ENCODE peak calls at places on chromosomes 11 and 22, in five cellular contexts. Q is activated CD4-positive, alpha-beta T cell treated with anti-CD3 and anti-CD28 coated beads, Interleukin-2, amount 50 U/mL, for 48 hours; M is activated naive CD4-positive, alpha-beta T cell treated with anti-CD3 and anti-CD28 coated beads, Interleukin-2, amount 50 U/mL, for 72 hours; K is glomerular endothelial cell; T is neural progenitor cell. C is an unnamed sample.

GRCh38 chr22:38824587-38824986 is 19.2 kb downstream of the NPTXR start:
- DNase-seq in Q (peak), M (no peak), K (peak), T (peak), C (peak)

GRCh38 chr11:111081021-111081511 is 164.5 kb upstream of the POU2AF2 start:
- DNase-seq in Q (no peak), M (no peak), K (no peak), T (no peak), C (no peak)

GRCh38 chr11:70018816-70019215 is 59.3 kb upstream of the ANO1 start:
- DNase-seq in Q (no peak), M (no peak), K (no peak), T (no peak), C (no peak)

GRCh38 chr22:26893034-26893710 is 235.8 kb downstream of the MIAT start:
- DNase-seq in Q (no peak), M (no peak), K (no peak), T (peak), C (no peak)

GRCh38 chr22:48223488-48224190 is 1461.2 kb downstream of the TBC1D22A start:
- DNase-seq in Q (no peak), M (no peak), K (no peak), T (no peak), C (no peak)

GRCh38 chr11:14635559-14635958 is 8.0 kb upstream of the PDE3B start:
- DNase-seq in Q (no peak), M (no peak), K (no peak), T (no peak), C (no peak)

GRCh38 chr22:42174062-42174461 is 43.5 kb upstream of the CYP2D6 start:
- DNase-seq in Q (no peak), M (no peak), K (no peak), T (no peak), C (no peak)

GRCh38 chr11:65279713-65280459 is 18.1 kb downstream of the POLA2 start:
- DNase-seq in Q (peak), M (peak), K (peak), T (no peak), C (no peak)

GRCh38 chr11:114066046-114066648 is 6.6 kb downstream of the ZBTB16 start:
- DNase-seq in Q (peak), M (no peak), K (no peak), T (no peak), C (no peak)

GRCh38 chr22:19422440-19423301 is 8.9 kb downstream of the HIRA start:
- DNase-seq in Q (no peak), M (no peak), K (no peak), T (no peak), C (no peak)

GRCh38 chr11:68673991-68674390 is 10.4 kb upstream of the GAL start:
- DNase-seq in Q (no peak), M (no peak), K (no peak), T (no peak), C (no peak)

GRCh38 chr22:40220316-40221054 is 42.8 kb downstream of the TNRC6B start:
- DNase-seq in Q (no peak), M (no peak), K (no peak), T (no peak), C (no peak)

GRCh38 chr11:110472858-110473257 is 43.1 kb downstream of the FDX1 start:
- DNase-seq in Q (no peak), M (no peak), K (no peak), T (no peak), C (no peak)

C was measured in HuH-7.5.